ENCODE peak calls at places on chromosomes 3 and 15, in four cellular contexts. One of them, this sample, is unnamed.

GRCh38 chr3:195204360-195205166 is 66.4 kb downstream of the XXYLT1 start:
- DNase-seq in HepG2: no peak
- DNase-seq in GM12878: peak
- DNase-seq in K562: no peak
- DNase-seq in this sample: no peak

GRCh38 chr15:96351801-96352593 is 21.5 kb downstream of the NR2F2 start:
- DNase-seq in HepG2: no peak
- DNase-seq in GM12878: no peak
- DNase-seq in K562: no peak
- DNase-seq in this sample: peak

GRCh38 chr15:77870195-77871065 is 207.1 kb downstream of the TBC1D2B start:
- DNase-seq in HepG2: peak
- DNase-seq in GM12878: no peak
- DNase-seq in K562: peak
- DNase-seq in this sample: peak

GRCh38 chr3:50610181-50610971 is 1.2 kb downstream of the CISH start:
- DNase-seq in HepG2: no peak
- DNase-seq in GM12878: no peak
- DNase-seq in K562: no peak
- DNase-seq in this sample: no peak

GRCh38 chr3:171347017-171347979 is 112.9 kb downstream of the TNIK start:
- DNase-seq in HepG2: no peak
- DNase-seq in GM12878: peak
- DNase-seq in K562: no peak
- DNase-seq in this sample: no peak

GRCh38 chr3:154240235-154240634 is 84.1 kb downstream of the DHX36 start:
- DNase-seq in HepG2: no peak
- DNase-seq in GM12878: no peak
- DNase-seq in K562: no peak
- DNase-seq in this sample: no peak

GRCh38 chr3:188067932-188068331 is 86.0 kb upstream of the LPP start:
- DNase-seq in HepG2: no peak
- DNase-seq in GM12878: no peak
- DNase-seq in K562: no peak
- DNase-seq in this sample: no peak

GRCh38 chr15:57263520-57263919 is 112.8 kb upstream of the CGNL1 start:
- DNase-seq in HepG2: no peak
- DNase-seq in GM12878: no peak
- DNase-seq in K562: no peak
- DNase-seq in this sample: no peak

GRCh38 chr3:108394563-108394962 is 98.2 kb downstream of the HHLA2 start:
- DNase-seq in HepG2: no peak
- DNase-seq in GM12878: no peak
- DNase-seq in K562: no peak
- DNase-seq in this sample: no peak

GRCh38 chr3:144314946-144315345 is 343.3 kb downstream of the DIPK2A start:
- DNase-seq in HepG2: no peak
- DNase-seq in GM12878: no peak
- DNase-seq in K562: no peak
- DNase-seq in this sample: no peak

GRCh38 chr3:21621396-21621695 is 129.7 kb downstream of the ZNF385D start:
- DNase-seq in HepG2: peak
- DNase-seq in GM12878: no peak
- DNase-seq in K562: no peak
- DNase-seq in this sample: no peak

GRCh38 chr15:97747342-97747741 is 213.2 kb upstream of the ARRDC4 start:
- DNase-seq in HepG2: no peak
- DNase-seq in GM12878: no peak
- DNase-seq in K562: no peak
- DNase-seq in this sample: no peak

GRCh38 chr15:36609793-36610192 is 30.4 kb downstream of the CDIN1 start:
- DNase-seq in HepG2: no peak
- DNase-seq in GM12878: no peak
- DNase-seq in K562: no peak
- DNase-seq in this sample: no peak

GRCh38 chr3:163508212-163508611 is 1570.1 kb downstream of the SI start:
- DNase-seq in HepG2: no peak
- DNase-seq in GM12878: no peak
- DNase-seq in K562: no peak
- DNase-seq in this sample: no peak

GRCh38 chr3:48598323-48599076 is 3.4 kb upstream of the COL7A1 start:
- DNase-seq in HepG2: no peak
- DNase-seq in GM12878: no peak
- DNase-seq in K562: no peak
- DNase-seq in this sample: no peak

GRCh38 chr3:151263126-151263525 is 15.2 kb downstream of the P2RY14 start:
- DNase-seq in HepG2: no peak
- DNase-seq in GM12878: no peak
- DNase-seq in K562: no peak
- DNase-seq in this sample: no peak

GRCh38 chr3:179565496-179565895 is 2.8 kb downstream of the ACTL6A start:
- DNase-seq in HepG2: no peak
- DNase-seq in GM12878: peak
- DNase-seq in K562: no peak
- DNase-seq in this sample: no peak

GRCh38 chr15:38895326-38896282 is 331.0 kb upstream of the RASGRP1 start:
- DNase-seq in HepG2: no peak
- DNase-seq in GM12878: no peak
- DNase-seq in K562: no peak
- DNase-seq in this sample: no peak

GRCh38 chr15:94234300-94234699 is 2.9 kb downstream of the MCTP2 start:
- DNase-seq in HepG2: no peak
- DNase-seq in GM12878: no peak
- DNase-seq in K562: no peak
- DNase-seq in this sample: no peak

GRCh38 chr15:74709011-74709410 is 13.2 kb upstream of the EDC3 start:
- DNase-seq in HepG2: no peak
- DNase-seq in GM12878: no peak
- DNase-seq in K562: no peak
- DNase-seq in this sample: no peak

GRCh38 chr3:147604136-147604535 is 195.0 kb downstream of the ZIC1 start:
- DNase-seq in HepG2: no peak
- DNase-seq in GM12878: no peak
- DNase-seq in K562: no peak
- DNase-seq in this sample: no peak

GRCh38 chr3:122725106-122725505 is 44.5 kb downstream of the PARP14 start:
- DNase-seq in HepG2: no peak
- DNase-seq in GM12878: no peak
- DNase-seq in K562: no peak
- DNase-seq in this sample: no peak

GRCh38 chr3:196501316-196502064 is 2.1 kb downstream of the RNF168 start:
- DNase-seq in HepG2: no peak
- DNase-seq in GM12878: no peak
- DNase-seq in K562: no peak
- DNase-seq in this sample: no peak

GRCh38 chr3:25592510-25592968 is 72.2 kb downstream of the TOP2B start:
- DNase-seq in HepG2: peak
- DNase-seq in GM12878: no peak
- DNase-seq in K562: peak
- DNase-seq in this sample: peak

GRCh38 chr3:11607816-11608215 is 35.9 kb downstream of the VGLL4 start:
- DNase-seq in HepG2: peak
- DNase-seq in GM12878: no peak
- DNase-seq in K562: peak
- DNase-seq in this sample: no peak

GRCh38 chr15:93018574-93018973 is 70.4 kb downstream of the RGMA start:
- DNase-seq in HepG2: no peak
- DNase-seq in GM12878: no peak
- DNase-seq in K562: no peak
- DNase-seq in this sample: no peak

GRCh38 chr3:56295161-56295560 is 173.1 kb downstream of the ERC2 start:
- DNase-seq in HepG2: no peak
- DNase-seq in GM12878: no peak
- DNase-seq in K562: no peak
- DNase-seq in this sample: no peak

GRCh38 chr3:46280105-46280797 is 38.0 kb downstream of the CCR3 start:
- DNase-seq in HepG2: no peak
- DNase-seq in GM12878: no peak
- DNase-seq in K562: no peak
- DNase-seq in this sample: no peak

GRCh38 chr3:120284702-120285507 is at the start of gene GPR156:
- DNase-seq in HepG2: no peak
- DNase-seq in GM12878: no peak
- DNase-seq in K562: peak
- DNase-seq in this sample: peak

GRCh38 chr15:32849769-32850668 is 132.2 kb downstream of the GREM1 start:
- DNase-seq in HepG2: no peak
- DNase-seq in GM12878: no peak
- DNase-seq in K562: no peak
- DNase-seq in this sample: no peak

GRCh38 chr15:52011711-52012144 is 7.3 kb upstream of the MAPK6 start:
- DNase-seq in HepG2: peak
- DNase-seq in GM12878: no peak
- DNase-seq in K562: no peak
- DNase-seq in this sample: no peak

GRCh38 chr15:52008698-52009434 is 10.2 kb upstream of the MAPK6 start:
- DNase-seq in HepG2: peak
- DNase-seq in GM12878: peak
- DNase-seq in K562: peak
- DNase-seq in this sample: no peak

GRCh38 chr15:52010633-52011595 is 8.1 kb upstream of the MAPK6 start:
- DNase-seq in HepG2: peak
- DNase-seq in GM12878: peak
- DNase-seq in K562: peak
- DNase-seq in this sample: no peak

GRCh38 chr15:52012210-52012609 is 6.8 kb upstream of the MAPK6 start:
- DNase-seq in HepG2: no peak
- DNase-seq in GM12878: no peak
- DNase-seq in K562: no peak
- DNase-seq in this sample: no peak

DNA sequence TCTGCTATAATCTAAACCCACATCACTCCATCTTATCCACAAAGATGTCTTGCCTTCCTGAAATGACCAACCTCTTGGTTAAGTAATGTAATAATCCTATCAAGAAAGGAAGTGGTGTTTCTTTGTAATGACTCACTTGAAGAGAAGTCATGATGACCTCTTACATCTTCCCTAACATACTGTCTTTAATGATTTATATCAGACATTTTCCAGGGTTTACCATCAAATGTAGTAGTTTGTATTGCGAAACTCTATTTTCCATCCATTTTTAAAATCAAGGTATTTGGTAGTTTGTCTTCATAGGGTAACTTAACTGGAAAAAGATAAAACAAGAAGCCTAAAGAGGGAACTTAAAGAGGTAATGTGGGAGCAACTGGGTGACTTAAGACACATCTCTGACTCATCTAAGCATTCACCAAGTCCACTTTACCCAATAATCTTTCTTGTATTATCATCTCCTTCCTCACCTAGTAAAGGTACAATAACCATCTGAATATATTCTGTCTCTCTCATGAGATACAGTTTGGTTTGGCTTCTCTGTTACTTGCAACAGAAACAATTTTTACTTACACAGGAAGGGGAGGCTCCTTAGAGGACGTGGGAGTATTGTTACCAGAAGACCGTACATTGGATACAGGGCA is 5.7 kb upstream of the MAPK6 start:
- DNase-seq in HepG2: no peak
- DNase-seq in GM12878: no peak
- DNase-seq in K562: peak
- DNase-seq in this sample: no peak
- TF ChIP-seq ESRRA in HepG2: no peak
- TF ChIP-seq ESRRA in GM12878: no peak
- TF ChIP-seq ESRRA in K562: no peak
- TF ChIP-seq ESRRA in this sample: no peak

GRCh38 chr3:129664040-129664646 is 57.7 kb upstream of the PLXND1 start:
- DNase-seq in HepG2: no peak
- DNase-seq in GM12878: no peak
- DNase-seq in K562: no peak
- DNase-seq in this sample: no peak

GRCh38 chr3:129663045-129663446 is 56.6 kb upstream of the PLXND1 start:
- DNase-seq in HepG2: peak
- DNase-seq in GM12878: no peak
- DNase-seq in K562: no peak
- DNase-seq in this sample: no peak

GRCh38 chr3:129662230-129662629 is 55.8 kb upstream of the PLXND1 start:
- DNase-seq in HepG2: no peak
- DNase-seq in GM12878: no peak
- DNase-seq in K562: no peak
- DNase-seq in this sample: no peak

GRCh38 chr3:129661766-129662165 is 55.3 kb upstream of the PLXND1 start:
- DNase-seq in HepG2: no peak
- DNase-seq in GM12878: no peak
- DNase-seq in K562: no peak
- DNase-seq in this sample: no peak

GRCh38 chr3:129665024-129665768 is 58.7 kb upstream of the PLXND1 start:
- DNase-seq in HepG2: peak
- DNase-seq in GM12878: no peak
- DNase-seq in K562: no peak
- DNase-seq in this sample: no peak
- TF ChIP-seq SP1 in HepG2: no peak
- TF ChIP-seq SP1 in GM12878: no peak
- TF ChIP-seq SP1 in K562: no peak
- TF ChIP-seq SP1 in this sample: no peak

DNA sequence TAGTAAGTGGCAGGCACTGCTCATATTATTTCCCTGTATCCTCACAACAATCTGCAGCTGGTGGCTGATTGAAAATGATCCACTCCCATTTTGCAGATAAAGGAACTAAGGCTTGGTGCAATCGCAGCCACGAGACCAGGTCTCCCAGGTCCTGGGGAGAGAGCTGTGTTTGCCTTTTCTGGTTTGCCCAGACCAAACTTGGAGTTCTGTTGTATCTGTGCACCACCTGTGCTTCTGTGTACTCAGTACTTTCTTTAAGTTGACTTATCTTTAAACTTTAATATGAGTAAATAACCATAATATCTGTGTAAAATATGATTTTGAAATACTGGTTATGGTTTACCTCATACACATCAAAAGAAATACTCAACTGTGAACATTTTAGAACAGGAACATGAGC is 625.7 kb upstream of the CFAP20DC start:
- DNase-seq in HepG2: no peak
- DNase-seq in GM12878: no peak
- DNase-seq in K562: no peak
- DNase-seq in this sample: no peak
- TF ChIP-seq ESRRA in HepG2: no peak
- TF ChIP-seq ESRRA in GM12878: no peak
- TF ChIP-seq ESRRA in K562: no peak
- TF ChIP-seq ESRRA in this sample: no peak

DNA sequence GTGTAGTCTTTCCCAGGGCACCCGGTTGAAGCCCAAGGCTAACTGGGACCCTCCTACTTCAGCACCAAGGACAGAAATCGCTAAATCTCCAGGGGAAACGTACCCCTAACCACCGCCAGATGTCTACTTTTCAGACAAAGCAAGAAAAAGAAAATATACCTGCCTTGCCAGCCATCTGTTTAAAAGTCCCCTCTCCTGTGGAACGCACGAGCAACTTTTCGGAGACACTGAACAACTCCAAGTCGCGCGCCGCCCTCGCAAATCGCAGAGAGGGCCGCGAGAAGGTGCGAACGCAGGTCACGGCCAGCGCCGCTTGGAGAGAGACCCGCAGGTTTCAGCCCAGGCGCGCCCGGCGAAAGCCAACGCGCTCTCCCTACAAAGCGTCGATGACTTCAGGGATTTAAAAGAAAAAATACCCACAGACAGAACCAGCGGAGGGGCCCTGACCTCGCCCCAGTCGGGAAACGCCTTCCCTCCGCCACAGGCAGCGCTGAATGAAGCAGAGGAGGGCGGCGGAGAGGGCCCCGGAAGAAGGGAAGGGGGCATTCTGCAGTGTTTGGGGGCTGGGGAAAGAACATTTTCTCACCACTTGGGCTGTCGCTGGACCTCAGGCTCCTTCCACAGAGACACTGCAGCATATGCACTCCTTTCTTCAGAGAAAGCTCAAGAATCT is 213.1 kb downstream of the FGF12 start:
- DNase-seq in HepG2: no peak
- DNase-seq in GM12878: no peak
- DNase-seq in K562: peak
- DNase-seq in this sample: peak
- TF ChIP-seq SP1 in HepG2: no peak
- TF ChIP-seq SP1 in GM12878: no peak
- TF ChIP-seq SP1 in K562: no peak
- TF ChIP-seq SP1 in this sample: no peak